ENCODE peak calls at places on chromosomes 6 and 20, in six cellular contexts. Z is CD4-positive, CD25-positive, alpha-beta regulatory T cell; F is astrocyte of the cerebellum; M is hepatocyte; N is effector memory CD4-positive, alpha-beta T cell; L is lower lobe of right lung. D is an unnamed sample.

GRCh38 chr6:89500486-89501020 is 67.6 kb downstream of the ANKRD6 start:
- DNase-seq in Z (no peak), F (no peak), M (no peak), N (no peak), L (no peak), D (no peak)

GRCh38 chr6:42179956-42180335 is 6.8 kb downstream of the GUCA1A start:
- DNase-seq in Z (no peak), F (no peak), M (no peak), N (no peak), L (no peak), D (no peak)

GRCh38 chr20:51752343-51752951 is 15.7 kb downstream of the ATP9A start:
- DNase-seq in Z (no peak), F (peak; percentile 59), M (peak; percentile 29), N (no peak), L (no peak), D (no peak)

GRCh38 chr6:12605888-12606345 is 110.7 kb upstream of the PHACTR1 start:
- DNase-seq in Z (peak; percentile 60), F (peak; percentile 43), M (peak; percentile 80), N (no peak), L (no peak), D (peak; percentile 68)

GRCh38 chr20:31835977-31836852 is 9.2 kb downstream of the FOXS1 start:
- DNase-seq in Z (peak; percentile 53), F (peak; percentile 90), M (peak; percentile 84), N (no peak), L (peak; percentile 73), D (peak; percentile 68)

GRCh38 chr6:110609101-110609500 is 132.7 kb upstream of the SLC22A16 start:
- DNase-seq in Z (no peak), F (no peak), M (no peak), N (no peak), L (no peak), D (no peak)

GRCh38 chr6:79684821-79685220 is 53.7 kb downstream of the SH3BGRL2 start:
- DNase-seq in Z (no peak), F (no peak), M (no peak), N (no peak), L (no peak), D (no peak)

GRCh38 chr6:128597956-128598355 is 77.6 kb upstream of the PTPRK start:
- DNase-seq in Z (no peak), F (no peak), M (no peak), N (no peak), L (no peak), D (no peak)

GRCh38 chr6:20906938-20907337 is 372.7 kb downstream of the CDKAL1 start:
- DNase-seq in Z (no peak), F (peak; percentile 23), M (no peak), N (no peak), L (no peak), D (no peak)

GRCh38 chr6:44735631-44735963 is 348.1 kb downstream of the CDC5L start:
- DNase-seq in Z (no peak), F (peak; percentile 13), M (no peak), N (no peak), L (no peak), D (no peak)

GRCh38 chr6:122788663-122789062 is 395 bp upstream of the SMPDL3A start:
- DNase-seq in Z (no peak), F (no peak), M (no peak), N (no peak), L (no peak), D (no peak)

GRCh38 chr6:122789078-122789861 is at the start of gene SMPDL3A:
- DNase-seq in Z (peak; percentile 3), F (peak; percentile 57), M (peak; percentile 87), N (no peak), L (peak; percentile 83), D (peak; percentile 88)

GRCh38 chr6:122789862-122790739 is 1.0 kb downstream of the SMPDL3A start:
- DNase-seq in Z (peak; percentile 5), F (no peak), M (peak; percentile 59), N (no peak), L (no peak), D (peak; percentile 44)

GRCh38 chr6:122792796-122793195 is 3.7 kb downstream of the SMPDL3A start:
- DNase-seq in Z (no peak), F (no peak), M (no peak), N (no peak), L (no peak), D (no peak)

GRCh38 chr6:122790740-122791679 is 2.0 kb downstream of the SMPDL3A start:
- DNase-seq in Z (no peak), F (no peak), M (peak; percentile 55), N (no peak), L (no peak), D (peak; percentile 40)
- H3K4me3 ChIP-seq in Z (no peak overlapping the region), F (peak overlapping the region; percentile 60), M (peak overlapping the region; percentile 53), N (no peak overlapping the region), L (peak overlapping the region; percentile 71), D (peak overlapping the region; percentile 64)

GRCh38 chr6:26071135-26071534 is 16.1 kb upstream of the HFE start:
- DNase-seq in Z (no peak), F (no peak), M (no peak), N (no peak), L (no peak), D (peak; percentile 38)

GRCh38 chr6:26068036-26068435 is 19.2 kb upstream of the HFE start:
- DNase-seq in Z (no peak), F (no peak), M (no peak), N (no peak), L (no peak), D (no peak)

GRCh38 chr6:26067367-26067766 is 19.9 kb upstream of the HFE start:
- DNase-seq in Z (no peak), F (no peak), M (no peak), N (no peak), L (no peak), D (no peak)

GRCh38 chr6:26064619-26065257 is 22.5 kb upstream of the HFE start:
- DNase-seq in Z (peak; percentile 75), F (no peak), M (peak; percentile 70), N (no peak), L (no peak), D (peak; percentile 37)

GRCh38 chr6:26065952-26066380 is 21.3 kb upstream of the HFE start:
- DNase-seq in Z (peak; percentile 90), F (no peak), M (peak; percentile 89), N (no peak), L (no peak), D (peak; percentile 81)
- H3K4me3 ChIP-seq in Z (peak overlapping the region; percentile 3), F (no peak overlapping the region), M (no peak overlapping the region), N (no peak overlapping the region), L (no peak overlapping the region), D (no peak overlapping the region)

GRCh38 chr6:149025061-149025460 is 278.2 kb downstream of the UST start:
- DNase-seq in Z (no peak), F (no peak), M (no peak), N (no peak), L (no peak), D (no peak)
- H3K4me3 ChIP-seq in Z (no peak overlapping the region), F (no peak overlapping the region), M (no peak overlapping the region), N (no peak overlapping the region), L (no peak overlapping the region), D (no peak overlapping the region)

GRCh38 chr20:47810116-47810672 is 24.9 kb upstream of the SULF2 start:
- DNase-seq in Z (no peak), F (no peak), M (no peak), N (no peak), L (no peak), D (no peak)
- H3K4me3 ChIP-seq in Z (no peak overlapping the region), F (no peak overlapping the region), M (no peak overlapping the region), N (no peak overlapping the region), L (no peak overlapping the region), D (no peak overlapping the region)

DNA sequence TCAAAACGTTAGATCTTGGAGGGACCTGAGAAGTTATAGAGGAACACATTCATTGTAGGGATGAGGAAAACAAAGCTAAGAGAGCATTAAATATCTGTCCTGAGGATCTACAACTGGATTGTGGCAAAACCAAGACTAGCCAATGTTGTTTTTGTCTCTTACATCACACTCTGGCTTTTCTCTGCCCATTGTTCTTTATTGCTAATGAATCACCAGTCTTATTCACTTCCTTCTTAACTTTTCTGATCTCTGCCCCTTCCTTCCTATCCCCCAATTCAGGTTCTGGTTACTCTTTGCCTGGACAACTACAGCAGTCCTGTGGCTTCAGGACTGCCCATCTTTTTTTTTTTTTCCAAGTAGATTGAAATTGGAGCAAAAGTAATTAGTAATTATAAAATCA is 57.0 kb upstream of the PREP start:
- DNase-seq in Z (no peak), F (no peak), M (no peak), N (no peak), L (no peak), D (no peak)
- H3K4me3 ChIP-seq in Z (peak overlapping the region; percentile 69), F (no peak overlapping the region), M (no peak overlapping the region), N (no peak overlapping the region), L (no peak overlapping the region), D (no peak overlapping the region)